ENCODE peak calls at places on chromosomes 16 and 17, in four cellular contexts. N, B, M and F are unnamed samples. For H3K4me1 and H3K9me3, the result is how much of the 10 kb centered on the place peaks cover.

GRCh38 chr17:74875155-74875969 is 2.6 kb upstream of the FDXR start:
- DNase-seq in M (no peak), N (no peak), B (no peak), F (no peak)

GRCh38 chr17:76673729-76674128 is 30.2 kb upstream of the ST6GALNAC1 start:
- DNase-seq in M (no peak), N (no peak), B (no peak), F (peak)

GRCh38 chr16:75250089-75250808 is 1.2 kb downstream of the BCAR1 start:
- DNase-seq in N (peak), B (no peak), M (no peak), F (no peak)

GRCh38 chr16:74984194-74984669 is 691 bp downstream of the WDR59 start:
- DNase-seq in B (no peak), M (no peak), N (no peak), F (no peak)

GRCh38 chr16:9070295-9070694 is 21.1 kb upstream of the HAPSTR1 start:
- DNase-seq in M (no peak), N (no peak), B (no peak), F (no peak)

GRCh38 chr17:50949128-50950001 is 83.2 kb upstream of the TOB1 start:
- DNase-seq in N (no peak), B (no peak), M (no peak), F (no peak)

GRCh38 chr16:53523126-53523804 is 20.3 kb upstream of the AKTIP start:
- DNase-seq in M (no peak), B (no peak), N (no peak), F (no peak)

GRCh38 chr16:58628845-58629680 is 563 bp downstream of the CNOT1 start:
- DNase-seq in M (peak), N (peak), B (peak), F (no peak)

GRCh38 chr16:19861069-19861468 is 23.6 kb downstream of the GPRC5B start:
- DNase-seq in N (no peak), M (no peak), B (no peak), F (no peak)
- H3K4me1 ChIP-seq in N (half or more), M (under half), B (under half), F (under half)

GRCh38 chr16:10876799-10877341 is at the start of gene CIITA:
- DNase-seq in B (peak), N (peak), M (no peak), F (no peak)
- H3K4me3 ChIP-seq in B (no peak), N (peak), M (no peak), F (no peak)

DNA sequence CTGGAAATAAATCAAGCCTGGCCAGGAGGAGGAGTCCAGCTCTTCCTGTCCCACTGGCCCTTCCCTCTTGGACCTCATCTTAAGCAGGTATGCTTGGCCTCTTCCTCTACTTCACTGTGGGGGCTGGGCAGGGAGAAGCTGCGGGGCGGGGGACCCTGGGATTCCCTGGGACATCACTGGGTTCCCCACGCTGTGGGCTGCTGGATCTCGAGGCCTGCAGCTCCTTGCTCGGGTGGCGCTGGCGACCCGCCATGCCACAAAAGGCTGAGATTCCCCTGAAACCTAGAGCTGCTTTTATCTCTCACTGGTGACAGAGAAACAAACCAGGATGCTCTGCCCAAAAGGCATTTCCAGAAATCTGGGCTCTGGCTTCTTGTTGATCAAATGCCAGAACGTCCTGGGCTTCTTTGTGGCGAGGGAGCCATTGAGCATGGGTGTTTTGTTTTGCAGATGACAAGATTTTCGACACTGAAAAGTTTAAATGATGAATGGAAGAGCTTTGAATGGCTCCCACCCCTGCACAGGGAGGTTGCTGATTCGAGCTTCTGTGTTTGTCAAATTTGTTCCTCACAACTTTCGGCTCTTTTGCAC is 8.6 kb upstream of the PGS1 start:
- DNase-seq in B (no peak), N (no peak), M (no peak), F (no peak)
- H3K9me3 ChIP-seq in B (under half), N (under half), M (under half), F (under half)

DNA sequence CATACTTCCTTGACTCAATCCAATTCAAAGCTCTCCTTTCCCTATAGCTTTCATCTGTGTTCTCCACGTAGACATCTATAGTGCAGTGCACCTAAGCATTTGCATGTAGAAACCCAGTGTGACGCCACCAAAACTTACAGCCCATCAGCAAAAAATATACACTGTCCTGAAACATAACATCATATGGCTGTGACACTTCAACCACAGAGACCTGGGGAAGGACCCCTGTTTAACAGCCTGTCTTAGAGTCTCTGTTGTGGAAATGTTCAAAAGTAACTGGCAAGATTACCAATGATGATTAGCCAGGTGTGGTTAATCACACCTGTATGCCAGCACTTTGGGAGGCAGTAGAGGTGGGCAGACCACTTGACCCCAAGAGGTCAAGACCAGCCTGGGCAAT is 22.2 kb downstream of the GSPT1 start:
- DNase-seq in B (no peak), M (no peak), N (no peak), F (no peak)
- H3K4me1 ChIP-seq in B (under half), M (under half), N (under half), F (under half)